ENCODE peak calls at places on chromosomes 6 and 20, in nine cellular contexts. T is astrocyte of the spinal cord, W is AG04449, M is stomach, S is transverse colon, C is cardiac muscle cell, G is Panc1, Q is epithelial cell of esophagus, D is tibial artery. K is an unnamed sample.

GRCh38 chr20:62823688-62824475 is 7.0 kb downstream of the COL9A3 start:
- DNase-seq in T (no peak), W (no peak), M (no peak), S (no peak), C (no peak), G (no peak), Q (no peak), D (no peak), K (no peak)

GRCh38 chr6:57013501-57013900 is 33.0 kb upstream of the KIAA1586 start:
- DNase-seq in T (peak; percentile 62), W (peak; percentile 19), M (no peak), S (no peak), C (no peak), G (no peak), Q (peak; percentile 86), D (no peak), K (peak; percentile 67)

GRCh38 chr6:148535976-148536375 is 193.3 kb downstream of the SASH1 start:
- DNase-seq in T (peak; percentile 66), W (no peak), M (no peak), S (no peak), C (no peak), G (no peak), Q (no peak), D (no peak), K (no peak)

GRCh38 chr20:57656821-57657536 is 36.8 kb upstream of the ZBP1 start:
- DNase-seq in T (no peak), W (no peak), M (peak; percentile 19), S (no peak), C (no peak), G (no peak), Q (no peak), D (no peak), K (no peak)

GRCh38 chr6:169167581-169168301 is 85.9 kb downstream of the THBS2 start:
- DNase-seq in T (peak; percentile 88), W (peak; percentile 71), M (peak; percentile 13), S (no peak), C (no peak), G (no peak), Q (no peak), D (peak; percentile 76), K (peak; percentile 18)

GRCh38 chr20:52191436-52192295 is at the start of gene ZFP64:
- DNase-seq in T (peak; percentile 83), W (peak; percentile 26), M (peak; percentile 76), S (peak; percentile 79), C (peak; percentile 80), G (peak; percentile 39), Q (peak; percentile 84), D (peak; percentile 71), K (peak; percentile 34)

GRCh38 chr6:100307561-100307960 is 157.2 kb downstream of the SIM1 start:
- DNase-seq in T (no peak), W (no peak), M (no peak), S (no peak), C (no peak), G (no peak), Q (peak; percentile 39), D (no peak), K (no peak)

GRCh38 chr6:107330190-107330589 is 129.2 kb downstream of the PDSS2 start:
- DNase-seq in T (no peak), W (no peak), M (no peak), S (no peak), C (no peak), G (no peak), Q (no peak), D (no peak), K (no peak)

GRCh38 chr6:20340459-20340858 is 61.2 kb upstream of the E2F3 start:
- DNase-seq in T (no peak), W (no peak), M (no peak), S (no peak), C (no peak), G (no peak), Q (no peak), D (no peak), K (no peak)

GRCh38 chr20:23637282-23638221 is at the start of gene CST3:
- DNase-seq in T (peak; percentile 90), W (peak; percentile 9), M (peak; percentile 91), S (peak; percentile 93), C (peak; percentile 85), G (peak; percentile 25), Q (peak; percentile 90), D (peak; percentile 92), K (no peak)

GRCh38 chr20:39264506-39265172 is 302.5 kb downstream of the DHX35 start:
- DNase-seq in T (peak; percentile 67), W (peak; percentile 19), M (peak; percentile 62), S (peak; percentile 42), C (peak; percentile 75), G (peak; percentile 52), Q (peak; percentile 85), D (peak; percentile 39), K (peak; percentile 50)

GRCh38 chr20:3781153-3781910 is at the start of gene SPEF1:
- DNase-seq in T (peak; percentile 90), W (peak; percentile 59), M (peak; percentile 76), S (peak; percentile 79), C (peak; percentile 92), G (peak; percentile 91), Q (peak; percentile 92), D (peak; percentile 83), K (peak; percentile 80)

GRCh38 chr6:166244353-166245045 is 63.7 kb downstream of the PRR18 start:
- DNase-seq in T (no peak), W (no peak), M (no peak), S (peak; percentile 9), C (no peak), G (no peak), Q (no peak), D (no peak), K (no peak)

GRCh38 chr6:44735631-44735963 is 348.1 kb downstream of the CDC5L start:
- DNase-seq in T (peak; percentile 19), W (peak; percentile 24), M (no peak), S (no peak), C (no peak), G (no peak), Q (peak; percentile 89), D (no peak), K (peak; percentile 13)

GRCh38 chr6:104789770-104790190 is 69.9 kb downstream of the HACE1 start:
- DNase-seq in T (peak; percentile 70), W (peak; percentile 65), M (no peak), S (no peak), C (peak; percentile 17), G (peak; percentile 22), Q (peak; percentile 43), D (no peak), K (peak; percentile 39)

GRCh38 chr6:149235130-149235561 is 82.4 kb upstream of the TAB2 start:
- DNase-seq in T (peak; percentile 95), W (no peak), M (no peak), S (peak; percentile 33), C (no peak), G (no peak), Q (peak; percentile 84), D (peak; percentile 41), K (peak; percentile 58)

GRCh38 chr20:57619053-57619831 is 984 bp downstream of the ZBP1 start:
- DNase-seq in T (no peak), W (no peak), M (peak; percentile 60), S (peak; percentile 75), C (no peak), G (no peak), Q (no peak), D (no peak), K (no peak)

GRCh38 chr20:63520594-63520938 is at the start of gene PPDPF:
- DNase-seq in T (peak; percentile 78), W (no peak), M (peak; percentile 89), S (peak; percentile 89), C (peak; percentile 89), G (no peak), Q (peak; percentile 83), D (peak; percentile 69), K (peak; percentile 31)

GRCh38 chr6:126232671-126233070 is 107.2 kb upstream of the CENPW start:
- DNase-seq in T (no peak), W (no peak), M (no peak), S (no peak), C (no peak), G (no peak), Q (no peak), D (no peak), K (no peak)

GRCh38 chr20:17320456-17320855 is 93.6 kb downstream of the PCSK2 start:
- DNase-seq in T (no peak), W (no peak), M (no peak), S (no peak), C (no peak), G (no peak), Q (no peak), D (no peak), K (no peak)

GRCh38 chr20:18728867-18729224 is 84.7 kb upstream of the SCP2D1 start:
- DNase-seq in T (no peak), W (no peak), M (no peak), S (no peak), C (no peak), G (no peak), Q (no peak), D (no peak), K (no peak)
- H3K4me3 ChIP-seq in T (no peak overlapping the region), W (no peak overlapping the region), M (no peak overlapping the region), S (no peak overlapping the region), C (no peak overlapping the region), G (no peak overlapping the region), Q (no peak overlapping the region), D (no peak overlapping the region), K (no peak overlapping the region)

GRCh38 chr6:31474871-31475286 is 23.1 kb upstream of the MICB start:
- DNase-seq in T (no peak), W (no peak), M (no peak), S (no peak), C (no peak), G (no peak), Q (no peak), D (no peak), K (no peak)
- TF ChIP-seq CTCF in T (peak; percentile 38), W (peak; percentile 6), M (no peak), S (peak; percentile 4), C (peak; percentile 33), G (no peak), Q (peak; percentile 14), D (no peak), K (peak; percentile 31)

DNA sequence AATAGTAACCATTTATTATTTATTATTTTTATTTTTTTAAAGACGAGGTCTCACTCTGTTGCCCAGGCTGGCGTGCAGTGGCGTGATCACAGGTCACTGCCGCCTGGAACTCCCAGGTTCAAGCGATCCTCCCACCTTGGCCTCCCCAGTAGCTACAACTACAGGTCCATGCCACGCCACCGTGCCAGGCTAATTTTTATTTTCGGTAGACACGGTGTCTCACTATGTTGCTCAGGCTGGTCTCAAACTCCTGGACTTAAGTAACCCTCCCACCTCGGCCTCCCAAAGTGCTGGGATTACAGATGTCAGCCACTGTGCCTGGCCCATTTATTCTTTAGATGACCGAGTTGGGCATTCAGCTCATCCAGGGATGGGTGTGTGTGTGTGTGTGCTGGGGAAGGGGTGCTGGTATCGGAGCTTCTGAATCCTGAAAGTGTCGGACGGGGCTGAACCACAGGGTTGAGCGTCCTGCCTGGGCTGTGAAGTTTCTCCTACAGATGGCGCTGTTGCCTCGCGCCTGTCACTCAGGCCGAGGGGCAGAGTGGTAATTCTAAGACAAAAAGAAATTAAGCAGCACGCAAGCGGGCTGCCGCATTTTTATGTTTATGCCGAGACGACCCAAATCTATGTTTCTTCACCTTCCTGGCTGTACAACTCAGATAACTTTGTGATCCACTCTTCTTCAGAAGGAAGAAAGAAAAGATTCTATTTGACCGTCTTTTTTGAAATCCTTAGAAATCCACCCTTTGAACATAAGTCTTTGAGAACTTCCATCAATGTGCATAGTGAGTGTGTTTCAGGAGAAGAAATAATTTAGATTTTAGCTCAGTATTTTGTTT is 252.8 kb downstream of the CDH26 start:
- DNase-seq in T (peak; percentile 63), W (peak; percentile 4), M (peak; percentile 71), S (peak; percentile 46), C (peak; percentile 72), G (peak; percentile 30), Q (peak; percentile 66), D (peak; percentile 39), K (peak; percentile 27)
- H3K4me3 ChIP-seq in T (no peak overlapping the region), W (no peak overlapping the region), M (no peak overlapping the region), S (no peak overlapping the region), C (no peak overlapping the region), G (no peak overlapping the region), Q (no peak overlapping the region), D (no peak overlapping the region), K (no peak overlapping the region)

GRCh38 chr6:39389372-39389767 is 66.9 kb upstream of the KCNK16 start:
- DNase-seq in T (no peak), W (no peak), M (no peak), S (no peak), C (peak; percentile 28), G (no peak), Q (peak; percentile 19), D (no peak), K (peak; percentile 12)
- TF ChIP-seq CTCF in T (peak; percentile 35), W (peak; percentile 2), M (no peak), S (no peak), C (peak; percentile 47), G (no peak), Q (peak; percentile 5), D (no peak), K (peak; percentile 41)